ENCODE peak calls at places on chromosomes 6 and 20, in four cellular contexts. One of them, this sample, is unnamed.

GRCh38 chr6:80163754-80164187 is 57.3 kb downstream of the BCKDHB start:
- DNase-seq in K562: peak; percentile 12
- DNase-seq in IMR-90: peak; percentile 87
- DNase-seq in GM12878: peak; percentile 27
- DNase-seq in this sample: peak; percentile 29

GRCh38 chr6:142313284-142313683 is 11.5 kb downstream of the ADGRG6 start:
- DNase-seq in K562: no peak
- DNase-seq in IMR-90: peak; percentile 85
- DNase-seq in GM12878: no peak
- DNase-seq in this sample: no peak

GRCh38 chr6:6811151-6812002 is 222.9 kb downstream of the LY86 start:
- DNase-seq in K562: no peak
- DNase-seq in IMR-90: peak; percentile 67
- DNase-seq in GM12878: no peak
- DNase-seq in this sample: peak; percentile 71

GRCh38 chr6:27679308-27679967 is 206.5 kb upstream of the ZNF184 start:
- DNase-seq in K562: no peak
- DNase-seq in IMR-90: no peak
- DNase-seq in GM12878: no peak
- DNase-seq in this sample: no peak

GRCh38 chr20:51695574-51696303 is 72.5 kb downstream of the ATP9A start:
- DNase-seq in K562: no peak
- DNase-seq in IMR-90: peak; percentile 93
- DNase-seq in GM12878: no peak
- DNase-seq in this sample: peak; percentile 46

GRCh38 chr6:90328004-90328403 is 31.4 kb upstream of the BACH2 start:
- DNase-seq in K562: no peak
- DNase-seq in IMR-90: peak; percentile 39
- DNase-seq in GM12878: no peak
- DNase-seq in this sample: no peak

GRCh38 chr6:13425270-13425905 is 62.0 kb downstream of the GFOD1 start:
- DNase-seq in K562: no peak
- DNase-seq in IMR-90: no peak
- DNase-seq in GM12878: no peak
- DNase-seq in this sample: no peak

GRCh38 chr6:113339173-113339572 is 518.0 kb upstream of the MARCKS start:
- DNase-seq in K562: no peak
- DNase-seq in IMR-90: no peak
- DNase-seq in GM12878: no peak
- DNase-seq in this sample: no peak

GRCh38 chr6:51199272-51199671 is 380.6 kb downstream of the TFAP2B start:
- DNase-seq in K562: no peak
- DNase-seq in IMR-90: no peak
- DNase-seq in GM12878: no peak
- DNase-seq in this sample: no peak

GRCh38 chr20:43942661-43943285 is 28.1 kb downstream of the TOX2 start:
- DNase-seq in K562: no peak
- DNase-seq in IMR-90: peak; percentile 85
- DNase-seq in GM12878: no peak
- DNase-seq in this sample: peak; percentile 38

GRCh38 chr6:102746941-102747340 is 1353.4 kb downstream of the GRIK2 start:
- DNase-seq in K562: no peak
- DNase-seq in IMR-90: no peak
- DNase-seq in GM12878: no peak
- DNase-seq in this sample: no peak

GRCh38 chr20:45067558-45067957 is 33.4 kb downstream of the KCNS1 start:
- DNase-seq in K562: no peak
- DNase-seq in IMR-90: no peak
- DNase-seq in GM12878: no peak
- DNase-seq in this sample: no peak

GRCh38 chr6:116379764-116380163 is 9.0 kb downstream of the DSE start:
- DNase-seq in K562: no peak
- DNase-seq in IMR-90: no peak
- DNase-seq in GM12878: no peak
- DNase-seq in this sample: no peak

GRCh38 chr6:93194480-93194879 is 224.9 kb downstream of the EPHA7 start:
- DNase-seq in K562: no peak
- DNase-seq in IMR-90: no peak
- DNase-seq in GM12878: no peak
- DNase-seq in this sample: no peak

GRCh38 chr6:6004147-6004995 is 2.4 kb downstream of the NRN1 start:
- DNase-seq in K562: no peak
- DNase-seq in IMR-90: no peak
- DNase-seq in GM12878: no peak
- DNase-seq in this sample: no peak

GRCh38 chr6:54903884-54904283 is 57.3 kb downstream of the FAM83B start:
- DNase-seq in K562: no peak
- DNase-seq in IMR-90: peak; percentile 39
- DNase-seq in GM12878: no peak
- DNase-seq in this sample: no peak

GRCh38 chr6:136284909-136285308 is 4.7 kb downstream of the BCLAF1 start:
- DNase-seq in K562: no peak
- DNase-seq in IMR-90: peak; percentile 77
- DNase-seq in GM12878: no peak
- DNase-seq in this sample: no peak

GRCh38 chr6:4613795-4614194 is 162.4 kb upstream of the CDYL start:
- DNase-seq in K562: no peak
- DNase-seq in IMR-90: no peak
- DNase-seq in GM12878: no peak
- DNase-seq in this sample: no peak

GRCh38 chr6:33999567-33999966 is 146.3 kb downstream of the GRM4 start:
- DNase-seq in K562: no peak
- DNase-seq in IMR-90: no peak
- DNase-seq in GM12878: no peak
- DNase-seq in this sample: no peak

GRCh38 chr6:107917468-107918375 is 40.3 kb downstream of the SEC63 start:
- DNase-seq in K562: no peak
- DNase-seq in IMR-90: no peak
- DNase-seq in GM12878: peak; percentile 48
- DNase-seq in this sample: no peak

GRCh38 chr6:21176197-21176596 is 417.4 kb upstream of the SOX4 start:
- DNase-seq in K562: no peak
- DNase-seq in IMR-90: no peak
- DNase-seq in GM12878: no peak
- DNase-seq in this sample: no peak

GRCh38 chr20:58131111-58131510 is 97.3 kb downstream of the ANKRD60 start:
- DNase-seq in K562: no peak
- DNase-seq in IMR-90: no peak
- DNase-seq in GM12878: no peak
- DNase-seq in this sample: no peak

GRCh38 chr6:39508513-39508912 is 186.0 kb upstream of the KCNK16 start:
- DNase-seq in K562: no peak
- DNase-seq in IMR-90: no peak
- DNase-seq in GM12878: no peak
- DNase-seq in this sample: no peak

GRCh38 chr20:58647814-58648501 is 3.1 kb upstream of the STX16 start:
- DNase-seq in K562: no peak
- DNase-seq in IMR-90: peak; percentile 82
- DNase-seq in GM12878: no peak
- DNase-seq in this sample: no peak

GRCh38 chr6:85422996-85423395 is 26.9 kb upstream of the NT5E start:
- DNase-seq in K562: no peak
- DNase-seq in IMR-90: no peak
- DNase-seq in GM12878: no peak
- DNase-seq in this sample: no peak

DNA sequence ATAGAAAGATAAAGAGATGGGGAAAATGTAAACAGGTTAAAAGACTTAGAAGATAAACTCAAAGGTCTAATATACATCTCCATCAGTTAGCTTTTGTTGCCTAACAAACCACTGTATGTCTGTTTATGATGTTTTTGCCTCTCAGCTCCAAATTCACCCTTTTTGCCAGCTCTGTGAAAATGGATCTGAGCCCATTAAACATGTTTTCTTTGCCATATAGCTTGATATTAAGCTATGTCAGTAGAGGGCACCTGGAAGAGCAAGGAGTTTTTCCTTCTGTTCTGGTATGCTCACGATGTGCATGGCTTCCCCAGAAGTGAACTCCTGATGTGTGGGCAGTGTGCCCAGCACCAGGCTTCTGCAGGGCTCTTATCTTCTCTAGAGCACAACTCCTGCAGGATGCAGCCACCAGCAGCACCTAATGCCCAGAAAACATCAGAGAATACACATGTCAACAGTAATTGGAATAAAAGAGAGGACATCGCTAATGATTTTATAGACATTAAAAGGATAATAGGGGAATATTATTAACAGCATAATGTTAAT is 14.6 kb upstream of the SNX9 start:
- DNase-seq in K562: no peak
- DNase-seq in IMR-90: no peak
- DNase-seq in GM12878: no peak
- DNase-seq in this sample: no peak
- TF ChIP-seq ELK1 in K562: no peak
- TF ChIP-seq ELK1 in IMR-90: no peak
- TF ChIP-seq ELK1 in GM12878: no peak
- TF ChIP-seq ELK1 in this sample: no peak

DNA sequence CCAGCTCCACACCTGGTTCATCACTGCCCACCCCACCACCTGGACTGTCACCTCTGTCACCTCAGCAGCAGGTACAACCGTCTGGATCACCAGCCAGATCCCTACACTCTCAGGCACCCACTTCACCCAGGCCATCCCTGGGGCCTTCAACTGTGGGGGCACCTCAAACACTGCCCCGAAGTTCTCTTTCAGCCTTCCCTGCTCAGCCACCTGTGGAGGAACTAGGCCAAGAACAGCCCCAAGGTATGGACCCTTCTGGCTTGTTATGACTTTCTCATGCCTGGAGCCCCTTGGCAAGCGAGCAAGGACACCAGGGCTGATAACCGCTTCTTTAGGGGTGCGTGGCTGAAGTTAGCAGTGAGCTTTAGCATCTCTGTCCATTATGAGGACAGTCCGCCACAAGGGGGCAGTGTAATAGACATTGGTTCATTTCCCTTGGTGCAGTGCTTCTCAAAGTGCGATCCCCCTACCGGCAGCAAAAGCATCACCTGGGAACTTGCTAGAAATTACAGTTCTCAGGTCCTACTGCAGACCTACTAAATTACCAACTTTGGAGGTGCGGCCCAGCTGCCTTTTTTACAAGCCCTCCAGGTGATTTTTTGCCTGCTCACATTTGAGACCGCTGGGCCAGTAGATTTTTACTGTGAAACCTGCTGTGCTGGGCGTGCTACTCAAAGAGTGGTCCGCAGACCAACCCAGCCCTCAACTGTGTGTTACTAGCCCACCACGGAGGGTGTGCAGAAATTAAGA is 32.5 kb downstream of the PNPLA1 start:
- DNase-seq in K562: peak; percentile 97
- DNase-seq in IMR-90: peak; percentile 86
- DNase-seq in GM12878: peak; percentile 77
- DNase-seq in this sample: peak; percentile 90
- TF ChIP-seq ELK1 in K562: no peak
- TF ChIP-seq ELK1 in IMR-90: no peak
- TF ChIP-seq ELK1 in GM12878: no peak
- TF ChIP-seq ELK1 in this sample: no peak

GRCh38 chr6:128065072-128065471 is 164.2 kb upstream of the THEMIS start:
- DNase-seq in K562: no peak
- DNase-seq in IMR-90: peak; percentile 10
- DNase-seq in GM12878: no peak
- DNase-seq in this sample: no peak
- TF ChIP-seq ELK1 in K562: no peak
- TF ChIP-seq ELK1 in IMR-90: no peak
- TF ChIP-seq ELK1 in GM12878: no peak
- TF ChIP-seq ELK1 in this sample: no peak

GRCh38 chr20:48054051-48054450 is 268.8 kb upstream of the SULF2 start:
- DNase-seq in K562: no peak
- DNase-seq in IMR-90: no peak
- DNase-seq in GM12878: no peak
- DNase-seq in this sample: no peak

GRCh38 chr20:48052492-48052870 is 267.2 kb upstream of the SULF2 start:
- DNase-seq in K562: no peak
- DNase-seq in IMR-90: no peak
- DNase-seq in GM12878: no peak
- DNase-seq in this sample: no peak

GRCh38 chr20:48049171-48049570 is 263.9 kb upstream of the SULF2 start:
- DNase-seq in K562: no peak
- DNase-seq in IMR-90: no peak
- DNase-seq in GM12878: no peak
- DNase-seq in this sample: no peak

GRCh38 chr20:48049631-48050030 is 264.4 kb upstream of the SULF2 start:
- DNase-seq in K562: no peak
- DNase-seq in IMR-90: no peak
- DNase-seq in GM12878: no peak
- DNase-seq in this sample: no peak

GRCh38 chr20:48051810-48052491 is 266.7 kb upstream of the SULF2 start:
- DNase-seq in K562: no peak
- DNase-seq in IMR-90: peak; percentile 45
- DNase-seq in GM12878: no peak
- DNase-seq in this sample: no peak
- TF ChIP-seq ELK1 in K562: no peak
- TF ChIP-seq ELK1 in IMR-90: no peak
- TF ChIP-seq ELK1 in GM12878: no peak
- TF ChIP-seq ELK1 in this sample: no peak

GRCh38 chr20:34108616-34109174 is 3.3 kb downstream of the EIF2S2 start:
- DNase-seq in K562: no peak
- DNase-seq in IMR-90: no peak
- DNase-seq in GM12878: no peak
- DNase-seq in this sample: no peak

GRCh38 chr20:34111712-34112599 is at the start of gene EIF2S2:
- DNase-seq in K562: peak; percentile 100
- DNase-seq in IMR-90: peak; percentile 99
- DNase-seq in GM12878: peak; percentile 95
- DNase-seq in this sample: peak; percentile 92

GRCh38 chr20:34111057-34111711 is 859 bp downstream of the EIF2S2 start:
- DNase-seq in K562: peak; percentile 29
- DNase-seq in IMR-90: peak; percentile 71
- DNase-seq in GM12878: no peak
- DNase-seq in this sample: no peak

GRCh38 chr20:34109442-34109841 is 2.6 kb downstream of the EIF2S2 start:
- DNase-seq in K562: no peak
- DNase-seq in IMR-90: no peak
- DNase-seq in GM12878: no peak
- DNase-seq in this sample: no peak

GRCh38 chr20:34110025-34111013 is 1.7 kb downstream of the EIF2S2 start:
- DNase-seq in K562: peak; percentile 38
- DNase-seq in IMR-90: peak; percentile 10
- DNase-seq in GM12878: no peak
- DNase-seq in this sample: no peak
- TF ChIP-seq ELK1 in K562: no peak
- TF ChIP-seq ELK1 in IMR-90: no peak
- TF ChIP-seq ELK1 in GM12878: no peak
- TF ChIP-seq ELK1 in this sample: no peak